ENCODE peak calls at places on chromosome 20, in four cellular contexts. I, B, Y and R are unnamed samples.

GRCh38 chr20:32238483-32239425 is 31.1 kb downstream of the POFUT1 start:
- DNase-seq in I (peak), B (no peak), Y (no peak), R (no peak)

GRCh38 chr20:49750611-49751396 is 37.1 kb upstream of the B4GALT5 start:
- DNase-seq in I (peak), B (no peak), Y (no peak), R (no peak)

GRCh38 chr20:36097751-36098151 is 56.8 kb upstream of the EPB41L1 start:
- DNase-seq in I (no peak), B (no peak), Y (no peak), R (no peak)

GRCh38 chr20:16212790-16213189 is 360.5 kb downstream of the KIF16B start:
- DNase-seq in I (no peak), B (no peak), Y (no peak), R (no peak)

GRCh38 chr20:25632940-25633790 is 9.4 kb upstream of the NANP start:
- DNase-seq in I (peak), B (no peak), Y (peak), R (no peak)

GRCh38 chr20:32621071-32621913 is 36.2 kb upstream of the NOL4L start:
- DNase-seq in I (no peak), B (no peak), Y (no peak), R (no peak)

GRCh38 chr20:62381202-62381797 is 5.6 kb upstream of the RPS21 start:
- DNase-seq in I (peak), B (no peak), Y (peak), R (no peak)

GRCh38 chr20:16229813-16230212 is 343.4 kb downstream of the KIF16B start:
- DNase-seq in I (no peak), B (no peak), Y (peak), R (no peak)

GRCh38 chr20:13271977-13272975 is 51.2 kb downstream of the ISM1 start:
- DNase-seq in I (peak), B (no peak), Y (no peak), R (no peak)

GRCh38 chr20:53959849-53960585 is 110.4 kb downstream of the BCAS1 start:
- DNase-seq in I (peak), B (no peak), Y (peak), R (no peak)

GRCh38 chr20:25468126-25469075 is 60.9 kb downstream of the GINS1 start:
- DNase-seq in I (no peak), B (no peak), Y (no peak), R (no peak)